ENCODE peak calls at places on chromosomes 13 and 19, in five cellular contexts. E is GM23338, L is HL-60, I is transverse colon, W is stomach. A is an unnamed sample.

GRCh38 chr19:51687791-51688664 is 5.1 kb upstream of the SPACA6 start:
- DNase-seq in E (peak), L (no peak), I (peak), W (peak), A (peak)

GRCh38 chr19:55253842-55254624 is 4.8 kb downstream of the PPP6R1 start:
- DNase-seq in E (peak), L (peak), I (peak), W (peak), A (no peak)

GRCh38 chr19:41323430-41324125 is 13.6 kb downstream of the CCDC97 start:
- DNase-seq in E (peak), L (peak), I (peak), W (peak), A (peak)

GRCh38 chr19:48926909-48927308 is 6.6 kb upstream of the DHDH start:
- DNase-seq in E (no peak), L (no peak), I (peak), W (peak), A (peak)

GRCh38 chr13:42728507-42729180 is 52.7 kb upstream of the FAM216B start:
- DNase-seq in E (no peak), L (no peak), I (no peak), W (no peak), A (no peak)

GRCh38 chr19:12757544-12758274 is 6.1 kb downstream of the BEST2 start:
- DNase-seq in E (peak), L (peak), I (peak), W (peak), A (peak)

GRCh38 chr13:42997381-42997780 is 5.3 kb upstream of the EPSTI1 start:
- DNase-seq in E (no peak), L (no peak), I (no peak), W (no peak), A (no peak)

GRCh38 chr13:48431431-48431830 is 18.5 kb upstream of the LPAR6 start:
- DNase-seq in E (no peak), L (no peak), I (no peak), W (no peak), A (no peak)

GRCh38 chr19:21848706-21849105 is 12.7 kb upstream of the ZNF43 start:
- DNase-seq in E (no peak), L (no peak), I (no peak), W (no peak), A (no peak)

GRCh38 chr19:42048992-42049391 is 21.0 kb downstream of the GRIK5 start:
- DNase-seq in E (no peak), L (no peak), I (peak), W (no peak), A (no peak)

GRCh38 chr13:93558637-93559036 is 332.0 kb downstream of the GPC6 start:
- DNase-seq in E (no peak), L (no peak), I (no peak), W (no peak), A (no peak)

GRCh38 chr19:57028804-57029525 is 90.8 kb upstream of the USP29 start:
- DNase-seq in E (no peak), L (no peak), I (no peak), W (no peak), A (no peak)

GRCh38 chr13:62544928-62545327 is 1129.3 kb upstream of the PCDH20 start:
- DNase-seq in E (peak), L (no peak), I (no peak), W (no peak), A (no peak)
- TF ChIP-seq CTCF in E (no peak), L (no peak), I (no peak), W (no peak), A (no peak)

DNA sequence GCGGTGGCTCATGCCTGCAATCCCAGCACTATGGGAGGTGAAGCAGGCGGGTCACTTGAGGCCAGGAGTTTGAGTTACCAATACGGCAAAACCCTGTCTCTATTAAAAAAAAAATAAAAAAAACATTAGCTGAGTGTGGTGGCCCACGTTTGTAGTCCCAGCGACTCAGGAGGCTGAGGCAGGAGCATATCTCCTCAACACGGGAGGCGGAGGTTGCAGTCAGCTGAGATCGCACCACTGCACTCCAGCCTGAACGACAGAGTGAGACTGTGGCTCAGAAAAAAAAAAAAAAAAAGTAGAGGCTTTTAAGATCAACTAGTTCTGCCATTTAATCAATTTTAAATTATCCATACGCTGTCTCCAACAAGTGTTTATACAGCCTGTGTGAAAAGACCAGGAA is 1130.3 kb downstream of the PCDH9 start:
- DNase-seq in E (no peak), L (no peak), I (no peak), W (no peak), A (no peak)
- H3K27ac ChIP-seq in E (no peak), L (no peak), I (no peak), W (no peak), A (no peak)

GRCh38 chr19:37718357-37718756 is 1.2 kb downstream of the ZNF607 start:
- DNase-seq in E (peak), L (no peak), I (no peak), W (no peak), A (no peak)

GRCh38 chr19:37719927-37720265 is 335 bp upstream of the ZNF607 start:
- DNase-seq in E (no peak), L (no peak), I (no peak), W (no peak), A (no peak)

GRCh38 chr19:37716140-37716539 is 3.4 kb downstream of the ZNF607 start:
- DNase-seq in E (no peak), L (no peak), I (no peak), W (no peak), A (no peak)

GRCh38 chr19:37725181-37725580 is 5.6 kb upstream of the ZNF607 start:
- DNase-seq in E (no peak), L (no peak), I (no peak), W (no peak), A (no peak)

DNA sequence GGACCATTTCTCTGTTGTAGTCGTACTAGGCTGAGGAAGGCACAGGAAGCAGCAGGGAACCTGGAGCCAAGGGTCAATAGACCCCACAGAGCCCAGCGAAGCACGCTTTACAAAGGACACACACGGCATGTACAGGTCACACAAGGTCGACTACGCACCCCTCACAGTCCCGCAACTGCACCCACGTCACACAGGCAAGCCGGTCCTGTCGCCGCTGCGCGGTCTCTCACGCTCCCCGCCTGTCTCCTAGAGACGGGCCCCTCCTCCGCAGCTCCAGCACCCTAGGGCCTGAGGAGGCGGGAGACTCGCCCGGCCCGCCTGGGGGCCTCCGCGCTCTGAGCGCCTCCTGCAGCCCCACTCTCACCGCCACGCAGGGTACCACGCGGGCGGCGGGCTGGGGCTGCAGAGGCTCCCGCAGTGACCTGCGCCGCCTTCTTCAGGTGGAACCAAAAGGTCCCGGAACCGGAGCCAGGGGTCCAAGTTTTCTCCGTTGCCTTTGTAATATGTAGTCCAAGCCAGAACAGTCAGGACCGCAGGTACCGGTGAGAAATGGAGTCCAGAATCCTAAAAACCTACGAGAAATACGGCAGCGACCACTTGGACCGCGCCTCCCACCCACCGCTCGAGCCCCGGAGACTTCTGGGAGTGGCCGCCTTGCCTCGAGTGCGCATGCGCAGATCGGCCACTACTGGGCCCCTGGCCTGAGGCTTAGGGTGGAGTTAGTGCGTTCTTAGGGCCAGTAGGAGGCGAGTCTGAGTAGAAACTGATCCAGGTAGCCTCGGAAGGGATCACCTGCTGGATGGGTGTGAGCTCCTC is at the start of gene ZNF607:
- DNase-seq in E (peak), L (peak), I (peak), W (peak), A (peak)
- TF ChIP-seq POLR2AphosphoS5 in E (peak), L (peak), I (peak), W (peak), A (peak)

GRCh38 chr13:37944476-37945442 is 75.2 kb upstream of the TRPC4 start:
- DNase-seq in E (peak), L (no peak), I (no peak), W (no peak), A (no peak)
- TF ChIP-seq CTCF in E (no peak), L (no peak), I (no peak), W (no peak), A (no peak)

GRCh38 chr19:46620716-46621115 is 4.2 kb downstream of the PTGIR start:
- DNase-seq in E (no peak), L (no peak), I (no peak), W (no peak), A (no peak)

GRCh38 chr19:46622118-46622446 is 2.8 kb downstream of the PTGIR start:
- DNase-seq in E (no peak), L (no peak), I (no peak), W (no peak), A (no peak)

GRCh38 chr19:46618670-46619231 is 6.1 kb downstream of the PTGIR start:
- DNase-seq in E (no peak), L (no peak), I (no peak), W (peak), A (no peak)

GRCh38 chr19:46621191-46622117 is 3.4 kb downstream of the PTGIR start:
- DNase-seq in E (peak), L (no peak), I (no peak), W (no peak), A (no peak)

GRCh38 chr19:46620267-46620666 is 4.6 kb downstream of the PTGIR start:
- DNase-seq in E (no peak), L (no peak), I (no peak), W (no peak), A (no peak)
- H3K27ac ChIP-seq in E (no peak), L (no peak), I (peak), W (peak), A (peak)

DNA sequence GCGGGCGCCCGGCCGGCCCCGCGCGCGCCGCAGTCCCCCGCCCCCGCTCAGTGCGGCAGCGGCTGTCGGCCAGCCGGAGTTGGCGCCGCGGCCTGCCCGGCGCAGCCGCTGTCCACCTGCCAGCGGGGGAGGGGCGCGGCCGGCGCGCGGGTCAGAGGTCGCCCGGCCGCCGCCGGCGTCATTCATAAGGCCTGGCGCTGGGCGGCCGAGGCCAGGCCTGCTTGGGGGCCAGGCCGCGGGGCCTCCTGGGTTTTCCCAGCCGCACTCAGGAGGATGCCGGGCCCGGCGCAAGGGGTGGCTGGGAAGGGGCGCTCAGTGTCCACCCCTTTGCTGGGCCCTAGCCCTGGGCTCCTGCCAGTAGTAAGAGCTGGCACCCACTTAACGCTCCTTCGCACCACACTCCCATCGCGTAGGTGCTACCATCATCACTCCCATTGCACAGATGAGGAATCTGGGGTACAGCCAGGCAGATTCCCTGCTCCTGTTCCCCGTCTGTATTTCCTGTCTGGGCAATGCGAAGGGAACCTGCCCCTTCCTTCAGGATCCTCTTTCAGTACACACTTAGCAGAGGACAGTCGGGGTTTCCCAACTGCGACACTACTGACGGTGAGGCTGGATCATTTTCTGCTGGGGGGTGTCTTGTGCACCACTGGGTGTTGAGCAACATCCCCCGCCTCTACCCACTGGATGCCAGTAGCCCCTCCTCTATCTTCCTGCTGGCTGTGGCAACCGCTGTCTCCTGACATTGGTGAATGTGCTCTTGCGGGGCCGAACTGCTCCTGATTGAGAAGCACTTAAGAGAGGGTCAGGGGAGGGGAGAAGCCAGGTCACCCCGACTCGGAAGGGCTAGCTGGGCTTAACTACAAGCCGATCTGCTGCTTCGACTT is 846 bp upstream of the PRKACA start:
- DNase-seq in E (peak), L (peak), I (peak), W (peak), A (peak)
- TF ChIP-seq POLR2AphosphoS5 in E (no peak), L (peak), I (peak), W (no peak), A (peak)